ENCODE peak calls at places on chromosomes 3 and 15, in eight cellular contexts. A is HFFc6, X is tibial artery, K is glutamatergic neuron, I is fibroblast of lung, E is astrocyte of the cerebellum, T is GM12865, O is cardiac muscle cell. Q is an unnamed sample.

GRCh38 chr3:187044206-187044605 is 95.1 kb downstream of the RPL39L start:
- DNase-seq in O (no peak), K (no peak), I (peak), X (no peak), E (no peak), T (peak), A (no peak), Q (no peak)

GRCh38 chr3:36697397-36698001 is 66.9 kb downstream of the DCLK3 start:
- DNase-seq in O (peak), I (no peak), T (no peak), K (no peak), A (no peak), X (no peak), E (no peak), Q (no peak)

GRCh38 chr3:4908066-4908768 is 71.0 kb upstream of the BHLHE40 start:
- DNase-seq in K (no peak), X (no peak), A (no peak), E (no peak), O (peak), T (peak), I (no peak), Q (no peak)

GRCh38 chr3:146259880-146260589 is 9.1 kb upstream of the PLSCR4 start:
- DNase-seq in A (no peak), T (no peak), I (no peak), X (no peak), E (no peak), O (no peak), K (no peak), Q (no peak)

GRCh38 chr15:48458876-48459275 is 127.6 kb downstream of the DUT start:
- DNase-seq in E (no peak), K (no peak), I (no peak), X (no peak), T (no peak), A (no peak), O (no peak), Q (peak)

GRCh38 chr3:154886437-154886836 is 193.7 kb upstream of the MME start:
- DNase-seq in A (peak), I (peak), E (peak), T (no peak), X (no peak), K (no peak), O (no peak), Q (peak)

GRCh38 chr15:65952425-65953053 is 83.2 kb downstream of the RAB11A start:
- DNase-seq in I (peak), E (peak), A (peak), O (peak), X (no peak), K (no peak), T (peak), Q (peak)

GRCh38 chr15:86911022-86911421 is 831.4 kb downstream of the AGBL1 start:
- DNase-seq in T (no peak), E (no peak), O (no peak), I (no peak), X (no peak), K (no peak), A (no peak), Q (no peak)

GRCh38 chr3:56976666-56977560 is 83.6 kb upstream of the SPATA12 start:
- DNase-seq in X (no peak), E (no peak), O (no peak), I (peak), K (peak), A (peak), T (no peak), Q (peak)

GRCh38 chr3:100634493-100635272 is 25.3 kb downstream of the ADGRG7 start:
- DNase-seq in E (no peak), A (peak), O (peak), I (peak), X (no peak), K (peak), T (peak), Q (no peak)

GRCh38 chr15:66459818-66460615 is 37.5 kb downstream of the SNAPC5 start:
- DNase-seq in O (no peak), E (no peak), A (peak), X (no peak), T (no peak), I (peak), K (no peak), Q (no peak)

GRCh38 chr15:96767703-96768434 is 437.4 kb downstream of the NR2F2 start:
- DNase-seq in X (no peak), T (no peak), K (no peak), O (no peak), A (peak), E (no peak), I (no peak), Q (no peak)

GRCh38 chr15:69213786-69214185 is 53.4 kb downstream of the GLCE start:
- DNase-seq in O (no peak), E (no peak), I (no peak), K (no peak), X (no peak), T (no peak), A (no peak), Q (no peak)

GRCh38 chr15:70156781-70157261 is 59.1 kb upstream of the TLE3 start:
- DNase-seq in O (no peak), T (no peak), I (peak), K (no peak), A (peak), E (no peak), X (peak), Q (no peak)

GRCh38 chr15:88449581-88449980 is 17.6 kb downstream of the MRPL46 start:
- DNase-seq in K (no peak), E (no peak), I (no peak), O (no peak), X (no peak), A (no peak), T (no peak), Q (no peak)

GRCh38 chr3:42780892-42781700 is 8.0 kb upstream of the CCDC13 start:
- DNase-seq in O (peak), E (peak), T (peak), A (peak), K (no peak), X (no peak), I (peak), Q (peak)

GRCh38 chr15:26073430-26074333 is 210.6 kb upstream of the ATP10A start:
- DNase-seq in E (no peak), A (no peak), X (no peak), K (no peak), I (no peak), O (no peak), T (no peak), Q (no peak)

GRCh38 chr15:25869696-25870095 is 6.6 kb upstream of the ATP10A start:
- DNase-seq in T (no peak), O (no peak), K (no peak), X (no peak), E (no peak), A (no peak), I (no peak), Q (no peak)

GRCh38 chr3:173911446-173911845 is 513.9 kb downstream of the NLGN1 start:
- DNase-seq in K (no peak), T (no peak), X (no peak), A (no peak), I (peak), E (no peak), O (peak), Q (no peak)

GRCh38 chr3:172716476-172716875 is 5.6 kb upstream of the NCEH1 start:
- DNase-seq in X (no peak), I (peak), O (no peak), E (no peak), A (no peak), T (no peak), K (no peak), Q (no peak)

GRCh38 chr3:160150525-160150924 is 74.7 kb upstream of the C3orf80 start:
- DNase-seq in E (peak), X (no peak), T (no peak), K (no peak), I (peak), A (peak), O (no peak), Q (no peak)

GRCh38 chr3:165855581-165855980 is 18.4 kb upstream of the BCHE start:
- DNase-seq in K (no peak), X (no peak), I (peak), A (no peak), T (no peak), O (no peak), E (peak), Q (no peak)

GRCh38 chr3:113035387-113035982 is 44.7 kb downstream of the GTPBP8 start:
- DNase-seq in I (peak), O (peak), K (no peak), E (no peak), A (peak), T (peak), X (no peak), Q (no peak)

GRCh38 chr3:61561374-61562041 is at the start of gene PTPRG:
- DNase-seq in A (peak), K (peak), O (peak), I (peak), E (peak), X (peak), T (peak), Q (peak)

GRCh38 chr3:37985637-37986320 is 4.8 kb upstream of the VILL start:
- DNase-seq in K (no peak), X (peak), T (no peak), A (no peak), I (no peak), E (no peak), O (no peak), Q (no peak)

GRCh38 chr3:156493887-156494286 is 61.0 kb downstream of the SSR3 start:
- DNase-seq in A (no peak), E (no peak), X (no peak), T (peak), I (no peak), K (no peak), O (no peak), Q (no peak)

GRCh38 chr15:85587707-85588441 is 206.9 kb downstream of the KLHL25 start:
- DNase-seq in E (no peak), X (no peak), O (no peak), K (no peak), A (peak), T (no peak), I (peak), Q (peak)

GRCh38 chr3:138629526-138629925 is 21.0 kb downstream of the FAIM start:
- DNase-seq in I (no peak), E (no peak), K (no peak), T (no peak), O (no peak), A (no peak), X (no peak), Q (no peak)

GRCh38 chr3:73874596-73874995 is 249.9 kb upstream of the PDZRN3 start:
- DNase-seq in X (no peak), T (no peak), O (no peak), E (no peak), I (no peak), K (no peak), A (no peak), Q (no peak)

GRCh38 chr3:58617338-58617761 is 40.2 kb upstream of the FAM107A start:
- DNase-seq in O (no peak), A (no peak), X (no peak), K (no peak), I (no peak), E (no peak), T (no peak), Q (no peak)

GRCh38 chr3:113223831-113224240 is 12.5 kb downstream of the BOC start:
- DNase-seq in A (no peak), X (no peak), O (no peak), K (no peak), T (peak), I (peak), E (no peak), Q (no peak)

GRCh38 chr3:117873236-117873635 is 1161.4 kb downstream of the IGSF11 start:
- DNase-seq in E (no peak), K (peak), X (no peak), T (no peak), I (no peak), A (no peak), O (peak), Q (no peak)

GRCh38 chr3:51243919-51244318 is 141.2 kb upstream of the MANF start:
- DNase-seq in I (no peak), E (no peak), X (no peak), A (no peak), T (no peak), K (no peak), O (no peak), Q (no peak)

GRCh38 chr15:51965691-51966090 is 5.9 kb downstream of the LEO1 start:
- DNase-seq in I (no peak), A (no peak), T (no peak), K (no peak), E (no peak), X (no peak), O (no peak), Q (no peak)

GRCh38 chr3:30688776-30689175 is 82.4 kb downstream of the TGFBR2 start:
- DNase-seq in X (no peak), K (no peak), A (peak), I (peak), O (no peak), E (no peak), T (no peak), Q (peak)

GRCh38 chr3:107710851-107711250 is 188.1 kb downstream of the BBX start:
- DNase-seq in K (no peak), O (no peak), A (no peak), E (peak), I (peak), T (no peak), X (no peak), Q (no peak)

GRCh38 chr3:40317061-40317676 is 7.7 kb downstream of the EIF1B start:
- DNase-seq in E (peak), I (peak), A (peak), X (no peak), K (no peak), O (peak), T (peak), Q (no peak)

GRCh38 chr15:28942521-28943035 is 56.8 kb downstream of the APBA2 start:
- DNase-seq in E (no peak), T (no peak), X (peak), I (no peak), K (no peak), O (no peak), A (no peak), Q (no peak)

GRCh38 chr3:129120254-129121004 is 1.2 kb downstream of the RAB43 start:
- DNase-seq in A (peak), X (peak), K (no peak), I (peak), E (peak), T (peak), O (peak), Q (peak)
- TF ChIP-seq CTCF in A (peak), X (peak), K (no peak), I (peak), E (peak), T (no peak), O (peak), Q (no peak)

GRCh38 chr15:32698773-32699390 is 18.9 kb upstream of the GREM1 start:
- DNase-seq in X (no peak), E (no peak), A (no peak), T (no peak), I (peak), O (no peak), K (no peak), Q (no peak)
- TF ChIP-seq CTCF in X (no peak), E (no peak), A (no peak), T (no peak), I (no peak), O (no peak), K (no peak), Q (no peak)

GRCh38 chr3:131551761-131552160 is 49.0 kb upstream of the MRPL3 start:
- DNase-seq in X (no peak), I (no peak), E (no peak), A (no peak), T (no peak), O (no peak), K (no peak), Q (no peak)

GRCh38 chr3:131550562-131551188 is 47.9 kb upstream of the MRPL3 start:
- DNase-seq in K (no peak), E (no peak), I (no peak), X (no peak), T (no peak), A (no peak), O (no peak), Q (no peak)

GRCh38 chr3:131547585-131547984 is 44.8 kb upstream of the MRPL3 start:
- DNase-seq in K (no peak), E (no peak), X (no peak), A (no peak), I (no peak), O (no peak), T (peak), Q (no peak)

GRCh38 chr3:131553495-131554247 is 50.9 kb upstream of the MRPL3 start:
- DNase-seq in I (no peak), X (no peak), O (no peak), A (no peak), K (no peak), T (peak), E (no peak), Q (no peak)

GRCh38 chr3:131549340-131549739 is 46.6 kb upstream of the MRPL3 start:
- DNase-seq in T (peak), K (no peak), X (no peak), O (no peak), A (no peak), I (no peak), E (no peak), Q (no peak)
- TF ChIP-seq CTCF in T (peak), K (peak), X (no peak), O (peak), A (peak), I (peak), E (peak), Q (peak)

GRCh38 chr3:33787328-33788009 is 11.0 kb upstream of the PDCD6IP start:
- DNase-seq in K (peak), X (peak), T (peak), A (peak), O (peak), I (peak), E (peak), Q (no peak)
- TF ChIP-seq CTCF in K (peak), X (peak), T (peak), A (peak), O (peak), I (peak), E (peak), Q (peak)

DNA sequence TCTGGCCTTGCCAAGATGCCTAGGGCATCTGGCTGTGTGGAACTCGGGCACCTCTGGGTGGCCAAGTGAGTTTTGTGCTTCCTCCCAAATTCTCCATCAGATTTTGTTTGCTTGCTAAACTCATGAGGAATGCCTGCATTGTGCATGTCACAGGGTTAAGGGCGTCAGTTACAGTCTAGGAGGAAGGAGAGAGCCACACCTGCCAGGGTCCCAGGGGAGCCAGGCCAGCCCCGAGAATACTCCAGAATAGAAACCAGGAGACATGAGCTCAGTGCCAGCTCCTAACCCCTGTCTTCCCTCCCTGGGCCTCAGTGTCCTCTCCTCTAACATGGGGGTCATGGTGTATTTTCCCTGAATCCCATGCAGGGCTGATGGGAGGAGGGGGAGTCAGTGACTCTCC is 22.0 kb upstream of the SKOR1 start:
- DNase-seq in A (no peak), T (no peak), K (no peak), O (no peak), I (no peak), X (no peak), E (no peak), Q (no peak)
- TF ChIP-seq CTCF in A (no peak), T (no peak), K (no peak), O (no peak), I (no peak), X (no peak), E (no peak), Q (no peak)

DNA sequence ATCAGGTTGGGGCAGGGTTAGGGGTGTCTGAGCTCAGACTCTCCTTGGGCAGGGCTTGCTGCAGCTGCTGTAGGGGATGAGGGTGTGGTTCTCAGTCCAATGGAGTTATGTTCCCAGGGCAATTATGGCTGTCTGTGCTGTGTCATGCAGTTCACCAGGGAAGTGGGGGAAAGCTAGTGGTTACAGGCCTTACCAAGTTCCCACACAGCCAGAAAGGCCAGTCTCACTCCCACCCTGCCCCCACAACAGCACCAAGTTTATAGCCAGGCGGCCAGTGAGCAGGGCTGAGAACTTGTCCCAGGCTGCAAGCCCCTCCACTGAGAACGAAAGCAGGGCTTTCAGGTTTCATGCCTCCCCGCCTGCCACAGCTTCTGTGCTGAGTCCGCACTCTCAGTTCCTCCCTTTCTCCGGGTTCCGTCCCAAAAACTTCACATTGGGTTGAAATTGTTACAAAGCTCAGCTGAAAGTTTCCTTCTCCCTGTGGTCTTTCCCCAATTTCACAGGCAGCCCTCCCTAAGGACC is 19.6 kb upstream of the CPOX start:
- DNase-seq in O (no peak), E (no peak), X (no peak), A (no peak), T (peak), I (no peak), K (no peak), Q (no peak)
- TF ChIP-seq CTCF in O (no peak), E (no peak), X (no peak), A (no peak), T (no peak), I (peak), K (no peak), Q (no peak)

GRCh38 chr3:196985954-196986885 is 17.6 kb upstream of the PIGZ start:
- DNase-seq in K (no peak), A (no peak), E (no peak), I (no peak), O (no peak), X (no peak), T (no peak), Q (no peak)
- TF ChIP-seq CTCF in K (no peak), A (peak), E (peak), I (no peak), O (peak), X (no peak), T (no peak), Q (no peak)

DNA sequence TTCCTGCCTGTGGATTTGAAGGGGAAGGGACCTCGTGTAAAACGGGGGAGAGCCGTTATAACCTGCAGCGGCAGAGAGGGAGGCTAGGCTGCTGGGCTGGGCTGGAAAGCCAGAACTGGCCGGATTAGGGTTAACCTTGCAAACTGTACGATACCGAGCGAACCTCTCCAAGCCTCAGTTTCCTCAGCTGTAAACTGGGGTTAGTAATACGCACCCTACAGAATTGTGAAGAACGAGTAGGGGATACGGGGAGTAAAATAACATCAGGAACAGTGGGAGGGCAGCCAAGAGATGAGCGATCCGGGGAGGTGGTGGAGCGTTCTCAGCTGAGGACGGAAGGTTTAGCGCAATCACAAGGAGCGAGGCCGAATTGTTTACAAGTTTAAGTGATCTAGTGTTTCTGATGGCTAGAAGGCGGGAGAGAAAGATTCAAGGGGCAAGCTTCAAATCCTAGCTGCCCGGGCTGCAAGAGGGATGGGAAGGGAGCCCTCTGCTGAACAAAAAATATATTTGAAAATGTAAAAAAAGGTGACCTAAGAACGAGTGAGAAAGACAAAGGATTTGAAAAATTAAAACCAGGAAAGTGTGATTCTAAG is 768 bp upstream of the SEMA5B start:
- DNase-seq in T (peak), K (no peak), E (peak), O (peak), I (peak), A (peak), X (no peak), Q (peak)
- TF ChIP-seq CTCF in T (peak), K (no peak), E (peak), O (peak), I (peak), A (peak), X (peak), Q (peak)

GRCh38 chr15:57017024-57017423 is 98.6 kb downstream of the TCF12 start:
- DNase-seq in E (no peak), O (peak), X (no peak), I (no peak), A (no peak), T (peak), K (no peak), Q (no peak)
- TF ChIP-seq CTCF in E (peak), O (peak), X (no peak), I (peak), A (peak), T (peak), K (no peak), Q (peak)